ENCODE peak calls at places on chromosome 16, in eight cellular contexts. One of them, this sample, is unnamed.

GRCh38 chr16:21663889-21664647 is at the start of gene OTOA:
- DNase-seq in ovary: peak
- DNase-seq in Peyer's patch: peak
- DNase-seq in NB4: no peak
- DNase-seq in MCF 10A: no peak
- DNase-seq in CD8-positive, alpha-beta T cell: peak
- DNase-seq in natural killer cell: no peak
- DNase-seq in OCI-LY7: no peak
- DNase-seq in this sample: peak

GRCh38 chr16:85615852-85616607 is 2.9 kb downstream of the GSE1 start:
- DNase-seq in Peyer's patch: peak
- DNase-seq in ovary: peak
- DNase-seq in OCI-LY7: peak
- DNase-seq in NB4: peak
- DNase-seq in MCF 10A: peak
- DNase-seq in natural killer cell: peak
- DNase-seq in CD8-positive, alpha-beta T cell: peak
- DNase-seq in this sample: peak

GRCh38 chr16:19678804-19679203 is 39.2 kb downstream of the KNOP1 start:
- DNase-seq in Peyer's patch: no peak
- DNase-seq in NB4: no peak
- DNase-seq in CD8-positive, alpha-beta T cell: no peak
- DNase-seq in natural killer cell: no peak
- DNase-seq in MCF 10A: no peak
- DNase-seq in OCI-LY7: no peak
- DNase-seq in ovary: no peak
- DNase-seq in this sample: no peak

GRCh38 chr16:68756250-68757051 is 19.4 kb downstream of the CDH1 start:
- DNase-seq in natural killer cell: no peak
- DNase-seq in OCI-LY7: peak
- DNase-seq in Peyer's patch: no peak
- DNase-seq in CD8-positive, alpha-beta T cell: peak
- DNase-seq in ovary: no peak
- DNase-seq in MCF 10A: peak
- DNase-seq in NB4: peak
- DNase-seq in this sample: peak

GRCh38 chr16:61045931-61046330 is 990.3 kb downstream of the CDH8 start:
- DNase-seq in OCI-LY7: no peak
- DNase-seq in NB4: no peak
- DNase-seq in ovary: no peak
- DNase-seq in natural killer cell: no peak
- DNase-seq in Peyer's patch: no peak
- DNase-seq in CD8-positive, alpha-beta T cell: no peak
- DNase-seq in MCF 10A: no peak
- DNase-seq in this sample: no peak

GRCh38 chr16:84922351-84923135 is 88.8 kb downstream of the ZDHHC7 start:
- DNase-seq in CD8-positive, alpha-beta T cell: no peak
- DNase-seq in NB4: peak
- DNase-seq in MCF 10A: no peak
- DNase-seq in OCI-LY7: peak
- DNase-seq in Peyer's patch: no peak
- DNase-seq in ovary: peak
- DNase-seq in natural killer cell: no peak
- DNase-seq in this sample: no peak

GRCh38 chr16:81443688-81444447 is 740 bp upstream of the CMIP start:
- DNase-seq in NB4: no peak
- DNase-seq in Peyer's patch: no peak
- DNase-seq in natural killer cell: no peak
- DNase-seq in MCF 10A: no peak
- DNase-seq in OCI-LY7: no peak
- DNase-seq in ovary: peak
- DNase-seq in CD8-positive, alpha-beta T cell: no peak
- DNase-seq in this sample: no peak

GRCh38 chr16:51888534-51888933 is 658.4 kb downstream of the TOX3 start:
- DNase-seq in CD8-positive, alpha-beta T cell: no peak
- DNase-seq in NB4: no peak
- DNase-seq in Peyer's patch: no peak
- DNase-seq in MCF 10A: no peak
- DNase-seq in OCI-LY7: no peak
- DNase-seq in ovary: no peak
- DNase-seq in natural killer cell: no peak
- DNase-seq in this sample: no peak

GRCh38 chr16:24721830-24722238 is 7.6 kb upstream of the TNRC6A start:
- DNase-seq in MCF 10A: no peak
- DNase-seq in NB4: peak
- DNase-seq in ovary: no peak
- DNase-seq in OCI-LY7: no peak
- DNase-seq in CD8-positive, alpha-beta T cell: no peak
- DNase-seq in natural killer cell: no peak
- DNase-seq in Peyer's patch: no peak
- DNase-seq in this sample: no peak

GRCh38 chr16:81496742-81497141 is 52.1 kb downstream of the CMIP start:
- DNase-seq in natural killer cell: no peak
- DNase-seq in OCI-LY7: no peak
- DNase-seq in NB4: no peak
- DNase-seq in CD8-positive, alpha-beta T cell: no peak
- DNase-seq in ovary: no peak
- DNase-seq in Peyer's patch: no peak
- DNase-seq in MCF 10A: no peak
- DNase-seq in this sample: no peak

GRCh38 chr16:79845734-79846135 is 245.2 kb upstream of the MAF start:
- DNase-seq in natural killer cell: no peak
- DNase-seq in MCF 10A: no peak
- DNase-seq in ovary: no peak
- DNase-seq in Peyer's patch: no peak
- DNase-seq in NB4: no peak
- DNase-seq in OCI-LY7: no peak
- DNase-seq in CD8-positive, alpha-beta T cell: no peak
- DNase-seq in this sample: no peak

GRCh38 chr16:47142469-47143328 is 1.0 kb downstream of the NETO2 start:
- DNase-seq in OCI-LY7: peak
- DNase-seq in natural killer cell: no peak
- DNase-seq in NB4: peak
- DNase-seq in MCF 10A: peak
- DNase-seq in Peyer's patch: peak
- DNase-seq in ovary: no peak
- DNase-seq in CD8-positive, alpha-beta T cell: no peak
- DNase-seq in this sample: peak

DNA sequence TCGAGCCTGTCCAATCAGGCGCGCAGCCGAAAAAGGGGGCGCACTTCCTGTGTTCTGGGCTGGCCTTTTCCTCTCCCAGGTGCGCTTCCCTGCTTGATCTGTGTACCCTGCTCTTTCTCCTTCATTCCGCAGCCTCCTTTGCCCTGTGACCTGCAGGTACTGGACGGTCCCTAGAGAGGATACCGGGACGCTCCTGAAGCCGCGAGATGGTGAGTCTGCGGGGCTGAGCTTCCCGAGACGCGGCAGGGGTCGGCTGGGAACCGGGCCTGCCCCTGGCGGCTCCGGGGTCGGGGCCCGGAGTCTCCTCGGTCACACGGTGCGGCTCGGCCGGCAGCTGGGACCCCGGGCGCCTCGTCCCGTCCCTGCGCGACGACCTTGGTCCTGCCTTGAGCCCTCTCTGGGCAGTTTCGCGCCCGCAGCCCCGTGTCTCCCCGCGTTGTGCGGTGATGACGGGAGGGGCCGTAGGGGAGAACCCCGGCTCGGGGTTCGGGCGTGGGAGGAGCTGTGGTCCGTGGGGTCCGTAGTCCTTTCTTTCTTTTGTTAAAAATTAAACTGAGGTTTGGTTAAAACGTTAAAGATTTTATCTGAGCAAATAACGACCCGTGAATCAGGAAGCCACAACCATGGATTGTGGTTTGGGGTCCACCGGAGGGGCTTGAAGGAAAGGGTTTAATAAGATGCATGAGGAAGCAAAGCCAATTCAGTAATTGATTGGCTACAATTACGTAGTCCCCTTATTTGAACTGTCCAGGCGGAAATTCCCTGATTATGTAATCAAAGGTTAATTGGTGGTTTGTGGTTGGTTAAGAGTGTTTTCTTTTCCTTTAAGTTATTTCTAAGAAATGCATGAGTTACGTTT is 172.8 kb upstream of the ZNF267 start:
- DNase-seq in NB4: peak
- DNase-seq in natural killer cell: peak
- DNase-seq in CD8-positive, alpha-beta T cell: peak
- DNase-seq in ovary: peak
- DNase-seq in OCI-LY7: peak
- DNase-seq in MCF 10A: peak
- DNase-seq in Peyer's patch: peak
- DNase-seq in this sample: peak
- TF ChIP-seq CTCF in NB4: no peak
- TF ChIP-seq CTCF in natural killer cell: no peak
- TF ChIP-seq CTCF in CD8-positive, alpha-beta T cell: no peak
- TF ChIP-seq CTCF in ovary: no peak
- TF ChIP-seq CTCF in OCI-LY7: no peak
- TF ChIP-seq CTCF in MCF 10A: no peak
- TF ChIP-seq CTCF in Peyer's patch: no peak
- TF ChIP-seq CTCF in this sample: no peak

GRCh38 chr16:87570938-87571867 is 31.1 kb upstream of the JPH3 start:
- DNase-seq in Peyer's patch: no peak
- DNase-seq in OCI-LY7: peak
- DNase-seq in natural killer cell: no peak
- DNase-seq in ovary: peak
- DNase-seq in MCF 10A: peak
- DNase-seq in CD8-positive, alpha-beta T cell: no peak
- DNase-seq in NB4: peak
- DNase-seq in this sample: no peak
- TF ChIP-seq CTCF in Peyer's patch: peak
- TF ChIP-seq CTCF in OCI-LY7: peak
- TF ChIP-seq CTCF in natural killer cell: no peak
- TF ChIP-seq CTCF in ovary: no peak
- TF ChIP-seq CTCF in MCF 10A: peak
- TF ChIP-seq CTCF in CD8-positive, alpha-beta T cell: no peak
- TF ChIP-seq CTCF in NB4: peak
- TF ChIP-seq CTCF in this sample: no peak

GRCh38 chr16:58516768-58517107 is 1.4 kb downstream of the SETD6 start:
- DNase-seq in Peyer's patch: no peak
- DNase-seq in MCF 10A: no peak
- DNase-seq in NB4: peak
- DNase-seq in CD8-positive, alpha-beta T cell: no peak
- DNase-seq in OCI-LY7: no peak
- DNase-seq in natural killer cell: no peak
- DNase-seq in ovary: no peak
- DNase-seq in this sample: no peak

GRCh38 chr16:58513874-58514273 is 1.4 kb upstream of the SETD6 start:
- DNase-seq in Peyer's patch: no peak
- DNase-seq in CD8-positive, alpha-beta T cell: no peak
- DNase-seq in MCF 10A: no peak
- DNase-seq in natural killer cell: no peak
- DNase-seq in OCI-LY7: no peak
- DNase-seq in NB4: no peak
- DNase-seq in ovary: no peak
- DNase-seq in this sample: no peak

GRCh38 chr16:58515125-58515870 is at the start of gene SETD6:
- DNase-seq in ovary: peak
- DNase-seq in Peyer's patch: peak
- DNase-seq in CD8-positive, alpha-beta T cell: peak
- DNase-seq in NB4: peak
- DNase-seq in MCF 10A: peak
- DNase-seq in OCI-LY7: peak
- DNase-seq in natural killer cell: peak
- DNase-seq in this sample: peak

GRCh38 chr16:58518083-58518979 is 3.0 kb downstream of the SETD6 start:
- DNase-seq in ovary: no peak
- DNase-seq in Peyer's patch: no peak
- DNase-seq in NB4: no peak
- DNase-seq in OCI-LY7: no peak
- DNase-seq in CD8-positive, alpha-beta T cell: no peak
- DNase-seq in natural killer cell: no peak
- DNase-seq in MCF 10A: no peak
- DNase-seq in this sample: no peak

GRCh38 chr16:58515871-58516767 is 802 bp downstream of the SETD6 start:
- DNase-seq in natural killer cell: no peak
- DNase-seq in OCI-LY7: peak
- DNase-seq in Peyer's patch: peak
- DNase-seq in NB4: peak
- DNase-seq in CD8-positive, alpha-beta T cell: peak
- DNase-seq in ovary: peak
- DNase-seq in MCF 10A: peak
- DNase-seq in this sample: no peak
- TF ChIP-seq CTCF in natural killer cell: no peak
- TF ChIP-seq CTCF in OCI-LY7: no peak
- TF ChIP-seq CTCF in Peyer's patch: no peak
- TF ChIP-seq CTCF in NB4: no peak
- TF ChIP-seq CTCF in CD8-positive, alpha-beta T cell: no peak
- TF ChIP-seq CTCF in ovary: no peak
- TF ChIP-seq CTCF in MCF 10A: no peak
- TF ChIP-seq CTCF in this sample: no peak

GRCh38 chr16:56539667-56540066 is 19.8 kb upstream of the BBS2 start:
- DNase-seq in NB4: no peak
- DNase-seq in ovary: peak
- DNase-seq in OCI-LY7: no peak
- DNase-seq in natural killer cell: no peak
- DNase-seq in Peyer's patch: no peak
- DNase-seq in MCF 10A: no peak
- DNase-seq in CD8-positive, alpha-beta T cell: no peak
- DNase-seq in this sample: no peak

GRCh38 chr16:56530872-56531271 is 11.0 kb upstream of the BBS2 start:
- DNase-seq in CD8-positive, alpha-beta T cell: no peak
- DNase-seq in natural killer cell: no peak
- DNase-seq in Peyer's patch: no peak
- DNase-seq in MCF 10A: no peak
- DNase-seq in OCI-LY7: no peak
- DNase-seq in ovary: no peak
- DNase-seq in NB4: no peak
- DNase-seq in this sample: no peak

GRCh38 chr16:56532714-56533113 is 12.9 kb upstream of the BBS2 start:
- DNase-seq in Peyer's patch: no peak
- DNase-seq in NB4: no peak
- DNase-seq in OCI-LY7: no peak
- DNase-seq in CD8-positive, alpha-beta T cell: no peak
- DNase-seq in natural killer cell: no peak
- DNase-seq in MCF 10A: no peak
- DNase-seq in ovary: no peak
- DNase-seq in this sample: no peak

GRCh38 chr16:56538331-56538730 is 18.5 kb upstream of the BBS2 start:
- DNase-seq in natural killer cell: no peak
- DNase-seq in CD8-positive, alpha-beta T cell: no peak
- DNase-seq in MCF 10A: no peak
- DNase-seq in ovary: no peak
- DNase-seq in Peyer's patch: no peak
- DNase-seq in NB4: no peak
- DNase-seq in OCI-LY7: no peak
- DNase-seq in this sample: no peak

DNA sequence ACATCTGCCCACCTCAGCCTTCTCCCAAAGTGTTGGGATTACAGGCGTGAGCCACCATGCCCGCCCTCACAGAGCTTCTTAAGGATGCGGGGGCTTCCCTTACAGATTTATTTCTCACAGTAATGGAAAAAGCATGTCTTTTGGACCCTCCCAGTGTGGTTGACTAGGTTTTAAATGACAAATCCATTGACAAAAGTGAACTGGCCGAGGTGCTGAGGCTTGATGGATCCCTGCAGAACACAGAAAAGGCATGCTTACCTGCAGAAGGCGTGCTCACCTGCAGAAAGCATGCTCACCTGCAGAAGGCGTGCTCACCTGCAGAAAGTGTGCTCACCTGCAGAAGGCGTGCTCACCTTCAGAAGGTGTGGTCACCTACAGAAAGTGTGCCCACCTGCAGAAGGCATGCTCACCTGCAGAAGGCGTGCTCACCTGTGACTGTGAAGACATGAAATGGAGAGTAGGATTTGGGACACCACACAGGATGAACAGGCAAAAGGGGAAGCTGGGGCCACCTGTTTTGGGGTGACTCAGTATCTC is 15.1 kb upstream of the BBS2 start:
- DNase-seq in MCF 10A: no peak
- DNase-seq in natural killer cell: no peak
- DNase-seq in NB4: no peak
- DNase-seq in OCI-LY7: no peak
- DNase-seq in ovary: no peak
- DNase-seq in CD8-positive, alpha-beta T cell: no peak
- DNase-seq in Peyer's patch: no peak
- DNase-seq in this sample: no peak
- TF ChIP-seq CTCF in MCF 10A: no peak
- TF ChIP-seq CTCF in natural killer cell: no peak
- TF ChIP-seq CTCF in NB4: no peak
- TF ChIP-seq CTCF in OCI-LY7: no peak
- TF ChIP-seq CTCF in ovary: no peak
- TF ChIP-seq CTCF in CD8-positive, alpha-beta T cell: no peak
- TF ChIP-seq CTCF in Peyer's patch: peak
- TF ChIP-seq CTCF in this sample: no peak

This sample was measured in activated B cell treated with CpG ODN at 0.5 μM for 24 hours.